ENCODE peak calls at places on chromosomes 1 and 21, in four cellular contexts. One of them, this sample, is unnamed.
A peak's percentile ranks its signal among the peaks of the same experiment; 100 is the strongest.

GRCh38 chr1:233326995-233327937 is at the start of gene MAP3K21:
- DNase-seq in activated CD4-positive, alpha-beta T cell treated with anti-CD3 and anti-CD28 coated beads, Interleukin-2, amount 10 ng/mL, durations not matched to agents 7 days and 5 days: peak; percentile 85
- DNase-seq in uterus: peak; percentile 61
- DNase-seq in iPS-NIHi11: peak; percentile 93
- DNase-seq in this sample: peak; percentile 97

GRCh38 chr1:20771780-20772179 is 15.3 kb downstream of the HP1BP3 start:
- DNase-seq in iPS-NIHi11: no peak
- DNase-seq in uterus: no peak
- DNase-seq in activated CD4-positive, alpha-beta T cell treated with anti-CD3 and anti-CD28 coated beads, Interleukin-2, amount 10 ng/mL, durations not matched to agents 7 days and 5 days: no peak
- DNase-seq in this sample: no peak

GRCh38 chr1:23868848-23869450 is 859 bp upstream of the FUCA1 start:
- DNase-seq in uterus: no peak
- DNase-seq in iPS-NIHi11: peak; percentile 21
- DNase-seq in activated CD4-positive, alpha-beta T cell treated with anti-CD3 and anti-CD28 coated beads, Interleukin-2, amount 10 ng/mL, durations not matched to agents 7 days and 5 days: no peak
- DNase-seq in this sample: no peak

GRCh38 chr21:27502801-27503200 is 535.9 kb upstream of the ADAMTS5 start:
- DNase-seq in uterus: no peak
- DNase-seq in activated CD4-positive, alpha-beta T cell treated with anti-CD3 and anti-CD28 coated beads, Interleukin-2, amount 10 ng/mL, durations not matched to agents 7 days and 5 days: no peak
- DNase-seq in iPS-NIHi11: no peak
- DNase-seq in this sample: no peak

GRCh38 chr1:39898146-39898545 is 3.6 kb downstream of the MYCL start:
- DNase-seq in uterus: no peak
- DNase-seq in iPS-NIHi11: peak; percentile 33
- DNase-seq in activated CD4-positive, alpha-beta T cell treated with anti-CD3 and anti-CD28 coated beads, Interleukin-2, amount 10 ng/mL, durations not matched to agents 7 days and 5 days: no peak
- DNase-seq in this sample: no peak

GRCh38 chr21:46168659-46169386 is 13.4 kb upstream of the FTCD start:
- DNase-seq in activated CD4-positive, alpha-beta T cell treated with anti-CD3 and anti-CD28 coated beads, Interleukin-2, amount 10 ng/mL, durations not matched to agents 7 days and 5 days: no peak
- DNase-seq in iPS-NIHi11: no peak
- DNase-seq in uterus: no peak
- DNase-seq in this sample: no peak

GRCh38 chr1:228941673-228942072 is 206.4 kb downstream of the RHOU start:
- DNase-seq in activated CD4-positive, alpha-beta T cell treated with anti-CD3 and anti-CD28 coated beads, Interleukin-2, amount 10 ng/mL, durations not matched to agents 7 days and 5 days: no peak
- DNase-seq in iPS-NIHi11: no peak
- DNase-seq in uterus: no peak
- DNase-seq in this sample: no peak

GRCh38 chr1:156356875-156357534 is 12.0 kb upstream of the RHBG start:
- DNase-seq in activated CD4-positive, alpha-beta T cell treated with anti-CD3 and anti-CD28 coated beads, Interleukin-2, amount 10 ng/mL, durations not matched to agents 7 days and 5 days: peak; percentile 76
- DNase-seq in iPS-NIHi11: peak; percentile 95
- DNase-seq in uterus: no peak
- DNase-seq in this sample: peak; percentile 86

GRCh38 chr1:244496186-244496585 is 35.1 kb downstream of the CATSPERE start:
- DNase-seq in activated CD4-positive, alpha-beta T cell treated with anti-CD3 and anti-CD28 coated beads, Interleukin-2, amount 10 ng/mL, durations not matched to agents 7 days and 5 days: no peak
- DNase-seq in iPS-NIHi11: peak; percentile 37
- DNase-seq in uterus: no peak
- DNase-seq in this sample: no peak

GRCh38 chr1:180343931-180344406 is 113.9 kb downstream of the LHX4 start:
- DNase-seq in uterus: no peak
- DNase-seq in iPS-NIHi11: no peak
- DNase-seq in activated CD4-positive, alpha-beta T cell treated with anti-CD3 and anti-CD28 coated beads, Interleukin-2, amount 10 ng/mL, durations not matched to agents 7 days and 5 days: no peak
- DNase-seq in this sample: peak; percentile 76

GRCh38 chr1:17348593-17349234 is 23.3 kb upstream of the PADI6 start:
- DNase-seq in iPS-NIHi11: no peak
- DNase-seq in activated CD4-positive, alpha-beta T cell treated with anti-CD3 and anti-CD28 coated beads, Interleukin-2, amount 10 ng/mL, durations not matched to agents 7 days and 5 days: no peak
- DNase-seq in uterus: no peak
- DNase-seq in this sample: no peak

GRCh38 chr1:8671313-8671917 is 146.0 kb downstream of the RERE start:
- DNase-seq in uterus: peak; percentile 69
- DNase-seq in activated CD4-positive, alpha-beta T cell treated with anti-CD3 and anti-CD28 coated beads, Interleukin-2, amount 10 ng/mL, durations not matched to agents 7 days and 5 days: peak; percentile 48
- DNase-seq in iPS-NIHi11: peak; percentile 62
- DNase-seq in this sample: no peak

GRCh38 chr1:193674292-193674944 is 488.0 kb upstream of the B3GALT2 start:
- DNase-seq in iPS-NIHi11: no peak
- DNase-seq in activated CD4-positive, alpha-beta T cell treated with anti-CD3 and anti-CD28 coated beads, Interleukin-2, amount 10 ng/mL, durations not matched to agents 7 days and 5 days: no peak
- DNase-seq in uterus: no peak
- DNase-seq in this sample: no peak

GRCh38 chr1:162145966-162146696 is 76.6 kb downstream of the NOS1AP start:
- DNase-seq in activated CD4-positive, alpha-beta T cell treated with anti-CD3 and anti-CD28 coated beads, Interleukin-2, amount 10 ng/mL, durations not matched to agents 7 days and 5 days: no peak
- DNase-seq in uterus: no peak
- DNase-seq in iPS-NIHi11: peak; percentile 35
- DNase-seq in this sample: no peak

GRCh38 chr1:27402349-27402754 is 9.9 kb downstream of the GPR3 start:
- DNase-seq in activated CD4-positive, alpha-beta T cell treated with anti-CD3 and anti-CD28 coated beads, Interleukin-2, amount 10 ng/mL, durations not matched to agents 7 days and 5 days: no peak
- DNase-seq in uterus: peak; percentile 75
- DNase-seq in iPS-NIHi11: peak; percentile 64
- DNase-seq in this sample: no peak

GRCh38 chr1:112007169-112007568 is 17.7 kb upstream of the KCND3 start:
- DNase-seq in iPS-NIHi11: no peak
- DNase-seq in uterus: no peak
- DNase-seq in activated CD4-positive, alpha-beta T cell treated with anti-CD3 and anti-CD28 coated beads, Interleukin-2, amount 10 ng/mL, durations not matched to agents 7 days and 5 days: no peak
- DNase-seq in this sample: no peak

GRCh38 chr1:85577421-85578320 is 2.9 kb upstream of the CCN1 start:
- DNase-seq in uterus: peak; percentile 53
- DNase-seq in iPS-NIHi11: peak; percentile 33
- DNase-seq in activated CD4-positive, alpha-beta T cell treated with anti-CD3 and anti-CD28 coated beads, Interleukin-2, amount 10 ng/mL, durations not matched to agents 7 days and 5 days: no peak
- DNase-seq in this sample: no peak

GRCh38 chr1:212827831-212828278 is 19.6 kb downstream of the SPATA45 start:
- DNase-seq in iPS-NIHi11: no peak
- DNase-seq in activated CD4-positive, alpha-beta T cell treated with anti-CD3 and anti-CD28 coated beads, Interleukin-2, amount 10 ng/mL, durations not matched to agents 7 days and 5 days: no peak
- DNase-seq in uterus: no peak
- DNase-seq in this sample: no peak

GRCh38 chr1:218480137-218480536 is 135.0 kb downstream of the TGFB2 start:
- DNase-seq in activated CD4-positive, alpha-beta T cell treated with anti-CD3 and anti-CD28 coated beads, Interleukin-2, amount 10 ng/mL, durations not matched to agents 7 days and 5 days: no peak
- DNase-seq in iPS-NIHi11: no peak
- DNase-seq in uterus: no peak
- DNase-seq in this sample: no peak

GRCh38 chr1:10213186-10213585 is 2.8 kb downstream of the KIF1B start:
- DNase-seq in uterus: no peak
- DNase-seq in iPS-NIHi11: no peak
- DNase-seq in activated CD4-positive, alpha-beta T cell treated with anti-CD3 and anti-CD28 coated beads, Interleukin-2, amount 10 ng/mL, durations not matched to agents 7 days and 5 days: no peak
- DNase-seq in this sample: no peak

GRCh38 chr1:3030663-3031381 is 9.6 kb downstream of the ACTRT2 start:
- DNase-seq in iPS-NIHi11: no peak
- DNase-seq in uterus: no peak
- DNase-seq in activated CD4-positive, alpha-beta T cell treated with anti-CD3 and anti-CD28 coated beads, Interleukin-2, amount 10 ng/mL, durations not matched to agents 7 days and 5 days: no peak
- DNase-seq in this sample: no peak

GRCh38 chr1:42422672-42423236 is 33.1 kb downstream of the ZMYND12 start:
- DNase-seq in activated CD4-positive, alpha-beta T cell treated with anti-CD3 and anti-CD28 coated beads, Interleukin-2, amount 10 ng/mL, durations not matched to agents 7 days and 5 days: no peak
- DNase-seq in iPS-NIHi11: no peak
- DNase-seq in uterus: no peak
- DNase-seq in this sample: no peak

GRCh38 chr1:61607448-61607847 is 117.5 kb downstream of the TM2D1 start:
- DNase-seq in activated CD4-positive, alpha-beta T cell treated with anti-CD3 and anti-CD28 coated beads, Interleukin-2, amount 10 ng/mL, durations not matched to agents 7 days and 5 days: no peak
- DNase-seq in iPS-NIHi11: no peak
- DNase-seq in uterus: no peak
- DNase-seq in this sample: no peak

GRCh38 chr1:206551985-206552325 is 44.6 kb downstream of the RASSF5 start:
- DNase-seq in activated CD4-positive, alpha-beta T cell treated with anti-CD3 and anti-CD28 coated beads, Interleukin-2, amount 10 ng/mL, durations not matched to agents 7 days and 5 days: peak; percentile 87
- DNase-seq in iPS-NIHi11: no peak
- DNase-seq in uterus: no peak
- DNase-seq in this sample: no peak

GRCh38 chr1:30216602-30217001 is 506.8 kb downstream of the MATN1 start:
- DNase-seq in iPS-NIHi11: no peak
- DNase-seq in uterus: no peak
- DNase-seq in activated CD4-positive, alpha-beta T cell treated with anti-CD3 and anti-CD28 coated beads, Interleukin-2, amount 10 ng/mL, durations not matched to agents 7 days and 5 days: no peak
- DNase-seq in this sample: no peak

GRCh38 chr1:155277896-155278688 is 829 bp downstream of the HCN3 start:
- DNase-seq in activated CD4-positive, alpha-beta T cell treated with anti-CD3 and anti-CD28 coated beads, Interleukin-2, amount 10 ng/mL, durations not matched to agents 7 days and 5 days: peak; percentile 77
- DNase-seq in iPS-NIHi11: peak; percentile 92
- DNase-seq in uterus: peak; percentile 58
- DNase-seq in this sample: peak; percentile 9